ENCODE peak calls at places on chromosome 14, in six cellular contexts. H, V, T, D, U and L are unnamed samples.

GRCh38 chr14:60537663-60538062 is 28.7 kb downstream of the SIX6 start:
- DNase-seq in H (no peak), V (no peak), T (no peak), D (no peak), U (no peak), L (no peak)

GRCh38 chr14:53042480-53042879 is 91.6 kb upstream of the FERMT2 start:
- DNase-seq in H (no peak), V (no peak), T (peak; percentile 80), D (no peak), U (no peak), L (no peak)

GRCh38 chr14:101598159-101598558 is 36.9 kb downstream of the DIO3 start:
- DNase-seq in H (no peak), V (no peak), T (no peak), D (no peak), U (no peak), L (peak; percentile 11)

GRCh38 chr14:36591482-36591881 is 9.1 kb upstream of the NKX2-8 start:
- DNase-seq in H (no peak), V (no peak), T (no peak), D (no peak), U (no peak), L (no peak)

GRCh38 chr14:31239673-31240072 is 32.1 kb upstream of the HECTD1 start:
- DNase-seq in H (no peak), V (no peak), T (no peak), D (no peak), U (no peak), L (peak; percentile 4)

GRCh38 chr14:75191100-75191499 is 14.7 kb upstream of the TMED10 start:
- DNase-seq in H (peak; percentile 29), V (no peak), T (no peak), D (no peak), U (no peak), L (no peak)

GRCh38 chr14:61803755-61804154 is 41.5 kb downstream of the SNAPC1 start:
- DNase-seq in H (no peak), V (no peak), T (no peak), D (peak; percentile 35), U (no peak), L (no peak)

GRCh38 chr14:28294834-28295440 is 471.6 kb upstream of the FOXG1 start:
- DNase-seq in H (no peak), V (no peak), T (peak; percentile 61), D (peak; percentile 7), U (peak; percentile 1), L (no peak)

GRCh38 chr14:23567186-23568020 is at the start of gene AP1G2:
- DNase-seq in H (peak; percentile 93), V (peak; percentile 92), T (no peak), D (peak; percentile 77), U (peak; percentile 92), L (peak; percentile 96)

GRCh38 chr14:33949051-33950037 is 1.5 kb downstream of the EGLN3 start:
- DNase-seq in H (no peak), V (no peak), T (no peak), D (no peak), U (no peak), L (no peak)

GRCh38 chr14:69318901-69319475 is 59.0 kb downstream of the GALNT16 start:
- DNase-seq in H (no peak), V (no peak), T (no peak), D (no peak), U (no peak), L (no peak)

GRCh38 chr14:60905930-60906329 is 74.9 kb downstream of the TRMT5 start:
- DNase-seq in H (no peak), V (no peak), T (peak; percentile 25), D (no peak), U (no peak), L (no peak)

GRCh38 chr14:23138173-23138535 is 19.1 kb upstream of the CEBPE start:
- DNase-seq in H (no peak), V (no peak), T (no peak), D (no peak), U (no peak), L (no peak)

GRCh38 chr14:94123868-94124267 is 5.5 kb downstream of the IFI27L2 start:
- DNase-seq in H (peak; percentile 2), V (no peak), T (no peak), D (no peak), U (no peak), L (peak; percentile 3)
- H3K4me3 ChIP-seq in H (no peak overlapping the region), V (no peak overlapping the region), T (no peak overlapping the region), D (no peak overlapping the region), U (no peak overlapping the region), L (no peak overlapping the region)

DNA sequence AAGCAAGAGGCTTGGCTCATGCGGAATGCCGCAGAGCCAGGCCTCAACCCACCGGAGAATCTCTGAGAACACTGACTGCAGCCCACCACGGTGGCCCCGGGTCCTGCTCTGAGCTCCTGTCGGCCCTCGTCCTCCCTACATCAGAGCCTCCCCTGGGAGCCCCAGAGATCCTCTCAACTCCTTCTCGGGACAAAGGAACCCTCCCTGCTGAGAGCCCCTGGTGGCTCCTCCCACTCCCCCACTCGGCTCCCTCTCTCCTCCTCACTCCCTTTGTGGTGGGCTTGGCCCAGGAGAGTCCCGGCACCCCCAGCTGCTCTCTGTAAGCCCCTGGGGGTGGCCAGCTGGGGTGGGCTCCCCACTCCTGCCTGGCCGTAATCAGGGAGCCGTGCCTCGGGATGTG is 11.1 kb upstream of the INF2 start:
- DNase-seq in H (no peak), V (peak; percentile 67), T (no peak), D (no peak), U (no peak), L (peak; percentile 35)
- H3K4me1 ChIP-seq in H (peaks cover 65% of the 10 kb centered on the region), V (peaks cover 64% of the 10 kb centered on the region), T (peaks cover 64% of the 10 kb centered on the region), D (no peaks in the 10 kb centered on the region), U (peaks cover 31% of the 10 kb centered on the region), L (peaks cover 38% of the 10 kb centered on the region)

GRCh38 chr14:96564389-96564788 is 62.2 kb downstream of the PAPOLA start:
- DNase-seq in H (no peak), V (no peak), T (no peak), D (no peak), U (no peak), L (no peak)
- TF ChIP-seq CTCF in H (no peak), V (no peak), T (no peak), D (no peak), U (peak; percentile 33), L (no peak)

GRCh38 chr14:102902086-102902485 is 20.4 kb upstream of the AMN start:
- DNase-seq in H (no peak), V (no peak), T (no peak), D (no peak), U (peak; percentile 18), L (no peak)
- H3K4me3 ChIP-seq in H (no peak overlapping the region), V (no peak overlapping the region), T (no peak overlapping the region), D (no peak overlapping the region), U (no peak overlapping the region), L (no peak overlapping the region)

GRCh38 chr14:59352951-59353350 is 112.2 kb downstream of the GPR135 start:
- DNase-seq in H (no peak), V (no peak), T (no peak), D (no peak), U (no peak), L (no peak)
- H3K4me1 ChIP-seq in H (peaks cover 27% of the 10 kb centered on the region), V (peaks cover 48% of the 10 kb centered on the region), T (peaks cover 2% of the 10 kb centered on the region), D (no peaks in the 10 kb centered on the region), U (no peaks in the 10 kb centered on the region), L (no peaks in the 10 kb centered on the region)